ENCODE peak calls at places on chromosomes 16 and 17, in four cellular contexts. T is neural progenitor cell, C is GM12878, M is GM23248. U is an unnamed sample.
A peak's percentile ranks its signal among the peaks of the same experiment; 100 is the strongest.

GRCh38 chr16:81846105-81846504 is 67.0 kb downstream of the PLCG2 start:
- DNase-seq in C (no peak), M (no peak), T (no peak), U (peak; percentile 67)

GRCh38 chr17:80195671-80196529 is 24.2 kb downstream of the SGSH start:
- DNase-seq in T (peak; percentile 59), M (peak; percentile 36), C (no peak), U (no peak)

GRCh38 chr17:7750321-7750821 is 32.8 kb downstream of the DNAH2 start:
- DNase-seq in M (peak; percentile 91), C (no peak), T (no peak), U (peak; percentile 70)

GRCh38 chr17:50863221-50863843 is 2.8 kb downstream of the TOB1 start:
- DNase-seq in C (no peak), T (peak; percentile 69), M (peak; percentile 59), U (no peak)

GRCh38 chr17:30241051-30241450 is 5.6 kb upstream of the SLC6A4 start:
- DNase-seq in C (no peak), M (no peak), T (no peak), U (no peak)

GRCh38 chr17:57442914-57443571 is 186.7 kb downstream of the MSI2 start:
- DNase-seq in C (no peak), M (peak; percentile 62), T (no peak), U (no peak)

GRCh38 chr16:57946181-57946801 is 24.6 kb downstream of the CNGB1 start:
- DNase-seq in C (no peak), M (no peak), T (no peak), U (no peak)

GRCh38 chr17:46063239-46063638 is 64.2 kb downstream of the STH start:
- DNase-seq in M (peak; percentile 96), C (no peak), T (no peak), U (no peak)

GRCh38 chr17:58307468-58308172 is 21.0 kb downstream of the TSPOAP1 start:
- DNase-seq in C (no peak), M (no peak), T (no peak), U (no peak)

GRCh38 chr17:67403065-67403464 is 26.0 kb downstream of the PITPNC1 start:
- DNase-seq in T (no peak), M (no peak), C (no peak), U (no peak)

GRCh38 chr17:56658648-56659047 is 65.1 kb downstream of the NOG start:
- DNase-seq in T (no peak), C (no peak), M (no peak), U (peak; percentile 45)

GRCh38 chr17:33871720-33872535 is 383.2 kb upstream of the CCL2 start:
- DNase-seq in C (no peak), M (peak; percentile 80), T (no peak), U (peak; percentile 3)

GRCh38 chr17:62882284-62882683 is 74.2 kb upstream of the MARCHF10 start:
- DNase-seq in M (no peak), C (no peak), T (no peak), U (no peak)

GRCh38 chr16:64470916-64471315 is 650.9 kb downstream of the CDH11 start:
- DNase-seq in C (no peak), M (peak; percentile 3), T (no peak), U (no peak)

GRCh38 chr16:65728172-65728571 is 606.3 kb upstream of the CDH11 start:
- DNase-seq in T (peak; percentile 90), M (no peak), C (no peak), U (no peak)

GRCh38 chr17:43661699-43662431 is at the start of gene MEOX1:
- DNase-seq in M (peak; percentile 66), T (no peak), C (peak; percentile 79), U (peak; percentile 63)

GRCh38 chr16:1546430-1546829 is 13.0 kb downstream of the TMEM204 start:
- DNase-seq in C (no peak), T (no peak), M (no peak), U (no peak)

GRCh38 chr16:71626018-71626857 is at the start of gene MARVELD3:
- DNase-seq in M (peak; percentile 14), C (no peak), T (peak; percentile 51), U (peak; percentile 77)

GRCh38 chr17:34980681-34981537 is 597 bp downstream of the LIG3 start:
- DNase-seq in M (peak; percentile 93), T (peak; percentile 82), C (peak; percentile 27), U (peak; percentile 84)

GRCh38 chr16:81397879-81398516 is 46.6 kb upstream of the CMIP start:
- DNase-seq in C (no peak), T (no peak), M (no peak), U (no peak)

GRCh38 chr17:36127199-36127881 is 23.7 kb downstream of the CCL4 start:
- DNase-seq in M (no peak), C (peak; percentile 71), T (no peak), U (no peak)

GRCh38 chr17:29140631-29141483 is 39.3 kb downstream of the MYO18A start:
- DNase-seq in C (no peak), M (no peak), T (peak; percentile 42), U (peak; percentile 33)

GRCh38 chr17:70021726-70022125 is 53.3 kb upstream of the KCNJ16 start:
- DNase-seq in T (no peak), C (no peak), M (peak; percentile 45), U (no peak)

GRCh38 chr17:67818110-67819002 is 6.9 kb upstream of the BPTF start:
- DNase-seq in C (peak; percentile 88), T (no peak), M (no peak), U (peak; percentile 44)

GRCh38 chr17:32192379-32192778 is 50.1 kb downstream of the RHOT1 start:
- DNase-seq in M (peak; percentile 70), C (no peak), T (no peak), U (no peak)

GRCh38 chr16:84818989-84819643 is 669 bp upstream of the CRISPLD2 start:
- DNase-seq in T (no peak), M (no peak), C (no peak), U (peak; percentile 88)
- H3K4me3 ChIP-seq in T (peak overlapping the region; percentile 55), M (peak overlapping the region; percentile 85), C (no peak overlapping the region), U (peak overlapping the region; percentile 59)

DNA sequence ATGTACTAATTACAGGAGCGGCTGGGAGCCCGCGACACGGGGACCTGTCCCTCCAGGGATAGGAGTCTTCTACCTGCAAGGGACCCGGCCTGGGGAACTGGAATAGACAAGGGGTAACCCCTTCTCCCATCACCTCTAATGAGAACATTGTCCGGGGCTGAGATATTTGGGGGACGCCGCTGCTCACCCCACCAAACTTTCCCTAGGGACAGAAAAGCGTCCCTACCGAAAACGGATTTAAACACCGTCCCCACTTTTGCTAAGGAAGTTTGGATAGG is 3.4 kb upstream of the SOX9 start:
- DNase-seq in C (no peak), M (no peak), T (no peak), U (no peak)
- TF ChIP-seq EZH2 in C (peak; percentile 74), M (no peak), T (no peak), U (no peak)

GRCh38 chr16:4116328-4117249 is at the start of gene ADCY9:
- DNase-seq in C (no peak), M (peak; percentile 87), T (peak; percentile 96), U (no peak)
- H3K27ac ChIP-seq in C (no peak within 1 kb of the TSS), M (peak within 1 kb of the TSS; percentile 18), T (no peak within 1 kb of the TSS), U (no peak within 1 kb of the TSS)

GRCh38 chr17:78381601-78382168 is 3.2 kb downstream of the PGS1 start:
- DNase-seq in T (no peak), M (peak; percentile 69), C (no peak), U (no peak)
- H3K4me3 ChIP-seq in T (no peak overlapping the region), M (peak overlapping the region; percentile 47), C (peak overlapping the region; percentile 91), U (no peak overlapping the region)

DNA sequence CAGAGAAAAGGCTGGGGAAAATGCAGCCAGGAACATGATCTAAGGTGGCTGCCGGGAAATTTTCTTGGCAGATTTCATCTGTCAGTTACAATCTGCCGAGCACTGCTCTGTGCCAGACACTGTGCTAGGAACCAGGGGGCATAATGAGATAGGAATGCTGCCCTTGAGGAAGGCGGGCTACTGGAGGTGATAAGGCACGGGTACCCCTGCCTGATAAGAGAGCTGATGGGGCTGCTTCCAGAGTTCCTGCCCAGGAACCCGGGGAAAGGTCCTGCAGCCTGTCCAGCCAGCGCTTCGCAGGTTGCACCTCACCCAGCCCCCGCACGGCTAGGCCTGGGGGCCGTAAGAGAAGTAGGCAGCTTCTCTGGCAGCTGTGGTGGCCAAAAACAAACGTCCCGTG is 3.1 kb downstream of the SCNN1G start:
- DNase-seq in T (no peak), M (no peak), C (no peak), U (no peak)
- TF ChIP-seq EZH2 in T (no peak), M (no peak), C (no peak), U (no peak)

DNA sequence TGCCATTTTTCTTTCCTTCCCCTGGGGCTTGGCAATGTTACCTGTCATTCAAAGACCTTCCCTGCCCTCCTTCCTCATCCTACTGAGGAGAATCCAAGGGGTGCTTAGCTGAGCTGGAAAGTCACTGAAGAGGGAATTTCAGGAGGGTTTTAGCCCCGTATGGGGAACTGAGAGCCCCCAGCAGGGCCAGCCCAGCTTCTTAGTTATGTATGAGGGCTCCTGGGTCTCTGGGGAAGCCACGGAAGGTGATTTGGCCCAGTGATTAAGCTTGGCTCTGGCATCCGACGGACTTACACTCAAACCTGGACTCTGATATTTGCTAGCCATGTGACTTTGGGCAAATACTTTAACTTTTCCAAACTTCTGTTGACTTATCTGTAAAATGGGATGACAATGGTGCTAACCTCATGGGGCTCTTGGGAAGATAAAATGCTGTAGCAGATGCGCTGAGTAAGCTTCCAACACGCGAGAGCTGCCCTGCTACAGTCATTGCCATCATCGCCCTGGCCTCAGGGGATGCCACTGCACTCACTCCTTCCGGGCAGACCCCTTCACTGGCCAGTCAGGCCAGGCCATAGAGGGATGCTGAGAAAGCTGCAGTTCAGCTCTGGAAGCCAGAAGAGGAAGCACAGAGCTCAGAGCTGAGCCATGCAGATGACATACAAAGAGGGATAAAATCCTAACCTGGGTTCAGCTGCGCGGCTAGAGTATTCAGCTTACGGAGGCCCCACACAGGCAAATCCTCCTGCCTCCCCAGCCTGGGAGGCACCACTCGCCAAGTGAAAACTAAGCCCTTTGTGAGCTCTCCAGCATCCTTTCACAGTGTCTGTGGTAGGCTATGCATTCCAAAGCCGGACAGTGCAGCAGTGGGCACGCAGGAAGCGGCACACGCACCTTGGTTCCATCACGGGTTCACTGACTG is 44.8 kb upstream of the PIK3R6 start:
- DNase-seq in C (no peak), T (peak; percentile 61), M (no peak), U (no peak)
- H3K27ac ChIP-seq in C (no peak overlapping the region), T (no peak overlapping the region), M (no peak overlapping the region), U (no peak overlapping the region)

GRCh38 chr17:81394831-81395599 is at the start of gene BAHCC1:
- DNase-seq in C (no peak), T (peak; percentile 100), M (peak; percentile 100), U (peak; percentile 100)

GRCh38 chr17:81391964-81392908 is 3.0 kb upstream of the BAHCC1 start:
- DNase-seq in T (no peak), C (no peak), M (peak; percentile 69), U (no peak)

GRCh38 chr17:81392909-81393654 is 2.2 kb upstream of the BAHCC1 start:
- DNase-seq in T (peak; percentile 88), M (peak; percentile 54), C (no peak), U (no peak)

GRCh38 chr17:81394377-81394747 is 895 bp upstream of the BAHCC1 start:
- DNase-seq in C (no peak), T (no peak), M (peak; percentile 52), U (no peak)

DNA sequence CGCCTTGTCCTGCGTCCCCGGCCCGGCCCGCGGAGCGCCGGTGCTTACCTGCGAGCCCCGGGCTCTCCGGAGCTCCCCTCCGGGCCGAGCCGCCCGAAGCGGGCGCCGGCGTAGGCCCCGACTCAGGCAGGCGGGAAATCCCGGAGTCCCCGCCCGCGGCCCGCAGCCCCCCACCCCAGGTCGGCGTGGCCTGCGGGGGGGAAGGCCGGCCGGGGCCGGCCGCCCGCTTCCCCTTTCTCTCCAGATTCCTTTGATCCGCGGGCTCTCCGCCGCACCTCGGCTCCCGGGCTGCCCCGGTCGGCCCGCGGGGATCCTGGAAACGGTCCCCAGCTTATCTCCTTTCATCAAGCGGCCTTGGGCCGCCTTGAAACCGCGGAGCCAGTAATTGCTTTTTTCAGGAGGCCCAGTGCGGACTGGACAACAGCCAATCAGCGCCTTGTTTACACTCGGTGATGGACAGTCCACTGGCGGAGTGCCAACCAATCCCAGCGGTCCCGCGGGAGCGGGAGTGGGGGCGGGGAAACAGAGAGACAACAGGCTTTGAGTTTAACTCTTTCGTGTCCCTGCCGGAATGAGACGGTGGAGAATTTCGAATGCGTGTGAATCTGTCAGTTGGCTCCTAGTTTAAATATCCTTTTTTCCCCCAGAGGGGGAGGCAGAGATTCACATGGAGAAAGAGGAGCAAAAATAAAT is 1.4 kb upstream of the BAHCC1 start:
- DNase-seq in M (peak; percentile 100), C (peak; percentile 40), T (peak; percentile 100), U (peak; percentile 92)
- H3K4me3 ChIP-seq in M (peak overlapping the region; percentile 87), C (peak overlapping the region; percentile 32), T (peak overlapping the region; percentile 86), U (peak overlapping the region; percentile 63)